ENCODE peak calls at places on chromosomes 1 and 21, in six cellular contexts. Y, I, V, P, B and G are unnamed samples.

GRCh38 chr1:169041371-169041770 is 65.1 kb upstream of the ATP1B1 start:
- DNase-seq in P (no peak), Y (no peak), V (no peak), I (no peak), B (no peak), G (no peak)

GRCh38 chr1:18010945-18011344 is 96.7 kb upstream of the IGSF21 start:
- DNase-seq in Y (no peak), B (no peak), I (no peak), V (no peak), P (no peak), G (no peak)

GRCh38 chr1:38301040-38301439 is 254.4 kb upstream of the POU3F1 start:
- DNase-seq in I (no peak), B (no peak), Y (no peak), P (no peak), V (no peak), G (no peak)

GRCh38 chr1:34884961-34885360 is 25.4 kb upstream of the SMIM12 start:
- DNase-seq in P (no peak), Y (no peak), V (no peak), B (no peak), I (no peak), G (no peak)

GRCh38 chr1:5733596-5733995 is 258.6 kb downstream of the NPHP4 start:
- DNase-seq in B (no peak), Y (no peak), P (no peak), I (no peak), V (no peak), G (no peak)

GRCh38 chr1:243946946-243947345 is 96.9 kb upstream of the AKT3 start:
- DNase-seq in P (no peak), B (no peak), Y (peak), V (peak), I (no peak), G (no peak)

GRCh38 chr1:211340622-211341487 is 14.2 kb downstream of the TRAF5 start:
- DNase-seq in Y (no peak), I (no peak), P (no peak), V (no peak), B (no peak), G (no peak)

GRCh38 chr1:78092686-78093085 is 46.9 kb downstream of the GIPC2 start:
- DNase-seq in Y (no peak), B (no peak), P (no peak), I (no peak), V (no peak), G (no peak)

GRCh38 chr1:66617362-66617761 is 83.4 kb downstream of the SGIP1 start:
- DNase-seq in B (no peak), I (no peak), P (no peak), Y (no peak), V (no peak), G (no peak)

GRCh38 chr1:5995871-5996630 is 3.8 kb upstream of the NPHP4 start:
- DNase-seq in Y (no peak), P (no peak), B (no peak), V (no peak), I (no peak), G (no peak)

GRCh38 chr1:160177231-160177630 is 13.1 kb upstream of the CASQ1 start:
- DNase-seq in B (no peak), V (no peak), Y (no peak), P (no peak), I (no peak), G (no peak)

GRCh38 chr1:11649624-11650330 is 4.5 kb downstream of the FBXO2 start:
- DNase-seq in I (no peak), P (no peak), B (no peak), V (no peak), Y (no peak), G (no peak)

GRCh38 chr21:39020751-39021474 is 162.3 kb downstream of the PSMG1 start:
- DNase-seq in Y (no peak), B (peak), V (no peak), I (no peak), P (no peak), G (no peak)

GRCh38 chr1:85328713-85329376 is 52.4 kb upstream of the BCL10 start:
- DNase-seq in B (peak), P (no peak), Y (no peak), I (no peak), V (no peak), G (peak)

GRCh38 chr1:55337801-55338447 is 122.8 kb upstream of the USP24 start:
- DNase-seq in P (peak), I (no peak), Y (peak), V (no peak), B (peak), G (peak)

GRCh38 chr1:185156321-185156853 is 366 bp downstream of the TRMT1L start:
- DNase-seq in V (no peak), P (no peak), B (no peak), I (no peak), Y (no peak), G (no peak)

GRCh38 chr1:225651872-225652725 is 824 bp downstream of the ENAH start:
- DNase-seq in Y (peak), V (no peak), I (no peak), P (peak), B (no peak), G (no peak)

GRCh38 chr1:183339556-183340167 is 78.5 kb downstream of the NMNAT2 start:
- DNase-seq in Y (no peak), I (no peak), P (peak), B (no peak), V (no peak), G (no peak)